ENCODE peak calls at places on chromosomes 7 and 10, in nine cellular contexts. One of them, this sample, is unnamed.
A peak's percentile ranks its signal among the peaks of the same experiment; 100 is the strongest.

GRCh38 chr7:106774768-106775551 is 90.1 kb upstream of the PIK3CG start:
- DNase-seq in pancreas: no peak
- DNase-seq in transverse colon: no peak
- DNase-seq in fibroblast of lung: peak; percentile 89
- DNase-seq in brain microvascular endothelial cell: peak; percentile 93
- DNase-seq in HFF-Myc: no peak
- DNase-seq in body of pancreas: no peak
- DNase-seq in MCF 10A: peak; percentile 27
- DNase-seq in AG09319: no peak
- DNase-seq in this sample: no peak

GRCh38 chr7:116212859-116213258 is 2.5 kb downstream of the TES start:
- DNase-seq in pancreas: no peak
- DNase-seq in AG09319: no peak
- DNase-seq in MCF 10A: peak; percentile 72
- DNase-seq in brain microvascular endothelial cell: no peak
- DNase-seq in HFF-Myc: no peak
- DNase-seq in body of pancreas: no peak
- DNase-seq in fibroblast of lung: no peak
- DNase-seq in transverse colon: no peak
- DNase-seq in this sample: no peak

GRCh38 chr7:139639563-139639962 is 116.1 kb downstream of the CLEC2L start:
- DNase-seq in fibroblast of lung: no peak
- DNase-seq in MCF 10A: no peak
- DNase-seq in HFF-Myc: no peak
- DNase-seq in transverse colon: no peak
- DNase-seq in brain microvascular endothelial cell: no peak
- DNase-seq in pancreas: no peak
- DNase-seq in body of pancreas: no peak
- DNase-seq in AG09319: no peak
- DNase-seq in this sample: no peak

GRCh38 chr10:24951201-24952145 is 933 bp downstream of the PRTFDC1 start:
- DNase-seq in body of pancreas: peak; percentile 30
- DNase-seq in MCF 10A: no peak
- DNase-seq in pancreas: peak; percentile 56
- DNase-seq in HFF-Myc: no peak
- DNase-seq in AG09319: no peak
- DNase-seq in transverse colon: peak; percentile 49
- DNase-seq in brain microvascular endothelial cell: no peak
- DNase-seq in fibroblast of lung: peak; percentile 34
- DNase-seq in this sample: no peak

GRCh38 chr7:30321089-30321991 is 36.9 kb downstream of the ZNRF2 start:
- DNase-seq in AG09319: no peak
- DNase-seq in fibroblast of lung: peak; percentile 11
- DNase-seq in HFF-Myc: no peak
- DNase-seq in body of pancreas: no peak
- DNase-seq in transverse colon: no peak
- DNase-seq in pancreas: no peak
- DNase-seq in MCF 10A: peak; percentile 25
- DNase-seq in brain microvascular endothelial cell: no peak
- DNase-seq in this sample: no peak

GRCh38 chr7:2843711-2844152 is 376 bp downstream of the GNA12 start:
- DNase-seq in AG09319: no peak
- DNase-seq in pancreas: peak; percentile 68
- DNase-seq in brain microvascular endothelial cell: no peak
- DNase-seq in fibroblast of lung: peak; percentile 47
- DNase-seq in MCF 10A: no peak
- DNase-seq in body of pancreas: peak; percentile 48
- DNase-seq in HFF-Myc: no peak
- DNase-seq in transverse colon: peak; percentile 48
- DNase-seq in this sample: no peak

GRCh38 chr10:88389456-88389855 is 193.7 kb downstream of the RNLS start:
- DNase-seq in AG09319: peak; percentile 31
- DNase-seq in pancreas: no peak
- DNase-seq in brain microvascular endothelial cell: peak; percentile 73
- DNase-seq in fibroblast of lung: peak; percentile 45
- DNase-seq in MCF 10A: peak; percentile 65
- DNase-seq in transverse colon: peak; percentile 31
- DNase-seq in body of pancreas: peak; percentile 44
- DNase-seq in HFF-Myc: peak; percentile 46
- DNase-seq in this sample: no peak

GRCh38 chr10:110448682-110449418 is 48.9 kb upstream of the DUSP5 start:
- DNase-seq in MCF 10A: no peak
- DNase-seq in fibroblast of lung: no peak
- DNase-seq in body of pancreas: no peak
- DNase-seq in HFF-Myc: no peak
- DNase-seq in brain microvascular endothelial cell: no peak
- DNase-seq in AG09319: no peak
- DNase-seq in transverse colon: no peak
- DNase-seq in pancreas: no peak
- DNase-seq in this sample: no peak

GRCh38 chr10:3622427-3622826 is 162.6 kb downstream of the KLF6 start:
- DNase-seq in body of pancreas: no peak
- DNase-seq in fibroblast of lung: no peak
- DNase-seq in MCF 10A: no peak
- DNase-seq in transverse colon: no peak
- DNase-seq in HFF-Myc: no peak
- DNase-seq in brain microvascular endothelial cell: no peak
- DNase-seq in pancreas: no peak
- DNase-seq in AG09319: no peak
- DNase-seq in this sample: no peak

GRCh38 chr7:42186181-42186580 is 50.8 kb downstream of the GLI3 start:
- DNase-seq in brain microvascular endothelial cell: no peak
- DNase-seq in AG09319: no peak
- DNase-seq in MCF 10A: no peak
- DNase-seq in body of pancreas: no peak
- DNase-seq in pancreas: no peak
- DNase-seq in fibroblast of lung: no peak
- DNase-seq in HFF-Myc: no peak
- DNase-seq in transverse colon: no peak
- DNase-seq in this sample: no peak
- TF ChIP-seq CTCF in brain microvascular endothelial cell: peak; percentile 76
- TF ChIP-seq CTCF in AG09319: peak; percentile 13
- TF ChIP-seq CTCF in MCF 10A: peak; percentile 22
- TF ChIP-seq CTCF in body of pancreas: no peak
- TF ChIP-seq CTCF in pancreas: peak; percentile 25
- TF ChIP-seq CTCF in fibroblast of lung: peak; percentile 50
- TF ChIP-seq CTCF in HFF-Myc: peak; percentile 53
- TF ChIP-seq CTCF in transverse colon: peak; percentile 27
- TF ChIP-seq CTCF in this sample: peak; percentile 2

GRCh38 chr10:77574436-77574835 is 63.2 kb downstream of the KCNMA1 start:
- DNase-seq in brain microvascular endothelial cell: no peak
- DNase-seq in pancreas: no peak
- DNase-seq in fibroblast of lung: no peak
- DNase-seq in HFF-Myc: no peak
- DNase-seq in transverse colon: no peak
- DNase-seq in MCF 10A: no peak
- DNase-seq in body of pancreas: no peak
- DNase-seq in AG09319: no peak
- DNase-seq in this sample: no peak
- TF ChIP-seq CTCF in brain microvascular endothelial cell: peak; percentile 29
- TF ChIP-seq CTCF in pancreas: no peak
- TF ChIP-seq CTCF in fibroblast of lung: peak; percentile 8
- TF ChIP-seq CTCF in HFF-Myc: no peak
- TF ChIP-seq CTCF in transverse colon: no peak
- TF ChIP-seq CTCF in MCF 10A: no peak
- TF ChIP-seq CTCF in body of pancreas: no peak
- TF ChIP-seq CTCF in AG09319: no peak
- TF ChIP-seq CTCF in this sample: no peak

DNA sequence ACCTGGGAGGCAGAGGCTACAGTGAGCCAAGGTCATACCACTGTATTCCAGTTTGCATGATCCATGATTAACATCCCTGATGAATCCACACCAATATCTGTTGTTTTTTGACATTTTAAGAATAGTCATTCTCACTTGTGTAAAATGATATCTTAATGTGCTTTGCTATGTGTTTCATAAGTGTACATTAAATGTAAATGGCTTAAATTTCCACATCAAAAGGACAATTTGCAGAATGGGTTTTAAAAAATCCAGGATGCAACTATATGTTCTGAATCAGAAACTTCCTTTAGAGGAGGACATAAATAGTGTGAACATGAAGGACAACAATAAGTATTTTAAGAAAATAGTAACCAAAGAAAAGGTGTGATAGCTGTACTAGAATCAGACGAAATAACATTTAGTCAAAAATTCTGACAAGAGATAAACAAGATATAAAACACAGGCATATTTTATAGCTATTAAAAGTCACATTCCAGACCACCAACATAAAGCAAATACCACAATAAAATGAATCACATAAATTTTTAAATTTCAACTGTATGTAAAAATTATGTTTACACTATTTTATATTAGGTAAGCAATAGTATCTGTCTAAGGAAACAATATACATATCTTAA is 42.4 kb downstream of the AKR1C3 start:
- DNase-seq in brain microvascular endothelial cell: no peak
- DNase-seq in MCF 10A: no peak
- DNase-seq in AG09319: no peak
- DNase-seq in fibroblast of lung: no peak
- DNase-seq in pancreas: no peak
- DNase-seq in transverse colon: no peak
- DNase-seq in body of pancreas: no peak
- DNase-seq in HFF-Myc: no peak
- DNase-seq in this sample: no peak
- TF ChIP-seq CTCF in brain microvascular endothelial cell: no peak
- TF ChIP-seq CTCF in MCF 10A: no peak
- TF ChIP-seq CTCF in AG09319: no peak
- TF ChIP-seq CTCF in fibroblast of lung: no peak
- TF ChIP-seq CTCF in pancreas: no peak
- TF ChIP-seq CTCF in transverse colon: no peak
- TF ChIP-seq CTCF in body of pancreas: no peak
- TF ChIP-seq CTCF in HFF-Myc: no peak
- TF ChIP-seq CTCF in this sample: no peak

DNA sequence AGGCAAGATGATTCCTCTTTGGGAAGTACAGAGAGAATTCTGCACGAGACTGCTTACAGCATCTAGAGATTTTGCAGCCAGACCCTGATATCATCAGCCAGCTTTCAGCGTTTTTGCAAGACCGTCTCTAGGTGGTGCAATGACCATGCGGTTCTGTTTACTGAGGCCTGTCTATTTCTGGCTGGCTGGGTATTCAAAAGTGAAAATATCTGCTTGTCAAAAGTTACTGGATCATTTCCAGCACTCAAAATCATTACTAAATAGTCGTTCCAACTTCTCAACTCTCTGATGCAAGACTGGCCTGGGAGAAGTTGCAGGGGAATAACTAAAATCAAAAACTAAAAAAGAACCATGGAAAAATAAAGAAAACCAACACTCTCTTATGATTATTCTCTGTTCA is 240.1 kb downstream of the ELMO1 start:
- DNase-seq in fibroblast of lung: peak; percentile 50
- DNase-seq in body of pancreas: peak; percentile 51
- DNase-seq in transverse colon: peak; percentile 54
- DNase-seq in pancreas: no peak
- DNase-seq in HFF-Myc: no peak
- DNase-seq in brain microvascular endothelial cell: peak; percentile 71
- DNase-seq in MCF 10A: peak; percentile 87
- DNase-seq in AG09319: peak; percentile 78
- DNase-seq in this sample: peak; percentile 46
- TF ChIP-seq CTCF in fibroblast of lung: peak; percentile 66
- TF ChIP-seq CTCF in body of pancreas: peak; percentile 33
- TF ChIP-seq CTCF in transverse colon: no peak
- TF ChIP-seq CTCF in pancreas: peak; percentile 26
- TF ChIP-seq CTCF in HFF-Myc: peak; percentile 37
- TF ChIP-seq CTCF in brain microvascular endothelial cell: peak; percentile 26
- TF ChIP-seq CTCF in MCF 10A: peak; percentile 49
- TF ChIP-seq CTCF in AG09319: peak; percentile 66
- TF ChIP-seq CTCF in this sample: peak; percentile 34

DNA sequence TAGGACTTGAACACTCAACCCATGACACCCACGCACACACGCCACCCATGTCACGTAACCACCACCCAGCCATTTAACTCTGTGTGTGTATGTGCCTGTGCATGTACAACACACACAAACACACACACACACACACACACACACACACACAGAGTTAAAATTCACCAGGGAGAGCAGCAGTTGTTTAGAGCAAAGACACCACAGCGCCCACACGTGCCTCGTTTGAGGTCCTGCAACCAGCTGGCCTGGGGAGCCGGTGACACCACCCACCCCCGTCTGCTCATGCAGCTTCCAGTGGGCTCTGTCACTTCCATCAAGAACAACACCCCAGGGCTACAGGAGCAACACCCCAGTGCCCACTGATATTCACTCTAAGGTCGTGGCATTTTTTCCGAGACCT is 97.4 kb downstream of the ELFN1 start:
- DNase-seq in fibroblast of lung: no peak
- DNase-seq in brain microvascular endothelial cell: no peak
- DNase-seq in transverse colon: no peak
- DNase-seq in MCF 10A: no peak
- DNase-seq in HFF-Myc: no peak
- DNase-seq in body of pancreas: no peak
- DNase-seq in AG09319: no peak
- DNase-seq in pancreas: no peak
- DNase-seq in this sample: no peak
- TF ChIP-seq CTCF in fibroblast of lung: no peak
- TF ChIP-seq CTCF in brain microvascular endothelial cell: no peak
- TF ChIP-seq CTCF in transverse colon: no peak
- TF ChIP-seq CTCF in MCF 10A: no peak
- TF ChIP-seq CTCF in HFF-Myc: no peak
- TF ChIP-seq CTCF in body of pancreas: peak; percentile 3
- TF ChIP-seq CTCF in AG09319: no peak
- TF ChIP-seq CTCF in pancreas: no peak
- TF ChIP-seq CTCF in this sample: no peak

This sample was measured in AG04449.